ENCODE peak calls at places on chromosome 13, in six cellular contexts. E, U, O, J, W and Q are unnamed samples.

GRCh38 chr13:111177803-111178389 is 62.8 kb downstream of the ARHGEF7 start:
- DNase-seq in W (no peak), E (no peak), U (no peak), J (no peak), O (no peak), Q (no peak)

GRCh38 chr13:42334329-42334706 is 62.4 kb downstream of the AKAP11 start:
- DNase-seq in O (no peak), E (no peak), J (no peak), W (no peak), U (peak), Q (no peak)

GRCh38 chr13:30382836-30383525 is 39.3 kb upstream of the UBE2L5 start:
- DNase-seq in W (no peak), E (no peak), J (no peak), O (peak), U (peak), Q (no peak)

GRCh38 chr13:79483302-79483701 is 2.3 kb downstream of the NDFIP2 start:
- DNase-seq in U (no peak), W (no peak), O (no peak), E (no peak), J (no peak), Q (no peak)

GRCh38 chr13:76632388-76633044 is 253.7 kb downstream of the KCTD12 start:
- DNase-seq in J (no peak), U (no peak), W (no peak), O (no peak), E (no peak), Q (no peak)

GRCh38 chr13:83350569-83350968 is 531.7 kb downstream of the SLITRK1 start:
- DNase-seq in U (no peak), W (peak), E (no peak), O (no peak), J (no peak), Q (no peak)

GRCh38 chr13:51562011-51562671 is 22.1 kb upstream of the WDFY2 start:
- DNase-seq in E (no peak), J (no peak), U (no peak), O (no peak), W (no peak), Q (no peak)

GRCh38 chr13:66200555-66200954 is 1029.6 kb downstream of the PCDH9 start:
- DNase-seq in J (no peak), E (no peak), W (no peak), O (no peak), U (no peak), Q (no peak)

GRCh38 chr13:28451482-28452217 is 43.3 kb downstream of the FLT1 start:
- DNase-seq in E (no peak), O (no peak), W (no peak), J (no peak), U (no peak), Q (no peak)

GRCh38 chr13:20337894-20338551 is 105.9 kb upstream of the GJB6 start:
- DNase-seq in E (no peak), U (no peak), O (no peak), W (no peak), J (no peak), Q (no peak)

GRCh38 chr13:51275101-51275500 is 52.9 kb downstream of the FAM124A start:
- DNase-seq in U (no peak), O (no peak), E (no peak), W (no peak), J (no peak), Q (no peak)

GRCh38 chr13:77832339-77833100 is 86.1 kb downstream of the EDNRB start:
- DNase-seq in W (no peak), J (no peak), E (no peak), U (no peak), O (no peak), Q (no peak)

GRCh38 chr13:44734204-44734707 is 158.1 kb upstream of the TSC22D1 start:
- DNase-seq in W (no peak), U (no peak), E (no peak), J (no peak), O (peak), Q (no peak)

GRCh38 chr13:44049546-44049945 is 169.8 kb downstream of the LACC1 start:
- DNase-seq in J (no peak), E (no peak), U (no peak), O (no peak), W (no peak), Q (no peak)

GRCh38 chr13:86684402-86684801 is 885.2 kb upstream of the SLITRK6 start:
- DNase-seq in W (no peak), E (no peak), O (no peak), U (no peak), J (no peak), Q (no peak)